ENCODE peak calls at places on chromosomes 2 and 18, in four cellular contexts. R is neural progenitor cell, Z is HCT116, G is GM23248. O is an unnamed sample.

GRCh38 chr2:1864981-1865421 is 120.7 kb upstream of the PXDN start:
- DNase-seq in R (peak; percentile 41), Z (no peak), G (no peak), O (no peak)

GRCh38 chr2:71064754-71065621 is 3.5 kb upstream of the NAGK start:
- DNase-seq in R (no peak), Z (no peak), G (peak; percentile 42), O (no peak)

GRCh38 chr2:156456616-156457015 is 20.4 kb downstream of the GPD2 start:
- DNase-seq in R (no peak), Z (no peak), G (peak; percentile 51), O (peak; percentile 89)

GRCh38 chr18:59041296-59041695 is 98.4 kb upstream of the SEC11C start:
- DNase-seq in R (no peak), Z (no peak), G (no peak), O (no peak)

GRCh38 chr18:63346471-63347183 is 20.4 kb downstream of the KDSR start:
- DNase-seq in R (no peak), Z (no peak), G (no peak), O (no peak)

GRCh38 chr2:157231476-157231875 is 26.0 kb upstream of the GALNT5 start:
- DNase-seq in R (no peak), Z (no peak), G (peak; percentile 21), O (no peak)

GRCh38 chr2:36379710-36380448 is 24.3 kb downstream of the CRIM1 start:
- DNase-seq in R (no peak), Z (no peak), G (no peak), O (peak; percentile 54)

GRCh38 chr2:134235771-134236170 is 18.1 kb upstream of the MGAT5 start:
- DNase-seq in R (no peak), Z (no peak), G (peak; percentile 31), O (no peak)

GRCh38 chr2:46353509-46353908 is 56.3 kb downstream of the EPAS1 start:
- DNase-seq in R (no peak), Z (no peak), G (no peak), O (no peak)

GRCh38 chr2:236165491-236166156 is 2.6 kb downstream of the GBX2 start:
- DNase-seq in R (no peak), Z (no peak), G (no peak), O (no peak)

GRCh38 chr2:99697811-99698568 is 208.2 kb upstream of the REV1 start:
- DNase-seq in R (no peak), Z (no peak), G (peak; percentile 88), O (peak; percentile 19)

GRCh38 chr2:130370490-130370889 is 14.6 kb downstream of the PTPN18 start:
- DNase-seq in R (no peak), Z (no peak), G (no peak), O (no peak)

GRCh38 chr18:72866901-72867701 is 686 bp downstream of the NETO1 start:
- DNase-seq in R (peak; percentile 63), Z (no peak), G (no peak), O (no peak)

GRCh38 chr2:234240917-234241316 is 190.4 kb downstream of the SPP2 start:
- DNase-seq in R (no peak), Z (no peak), G (peak; percentile 80), O (peak; percentile 65)

GRCh38 chr2:36615214-36615613 is 17.2 kb upstream of the FEZ2 start:
- DNase-seq in R (no peak), Z (no peak), G (peak; percentile 36), O (no peak)

GRCh38 chr18:35406666-35407065 is 29.5 kb upstream of the ZNF396 start:
- DNase-seq in R (no peak), Z (no peak), G (no peak), O (peak; percentile 47)

GRCh38 chr2:46493971-46494250 is 14.5 kb downstream of the TMEM247 start:
- DNase-seq in R (peak; percentile 72), Z (no peak), G (no peak), O (no peak)

GRCh38 chr2:33115196-33115595 is 168.4 kb downstream of the LTBP1 start:
- DNase-seq in R (no peak), Z (no peak), G (no peak), O (no peak)

GRCh38 chr18:26657618-26658581 is 109.5 kb upstream of the KCTD1 start:
- DNase-seq in R (no peak), Z (no peak), G (no peak), O (no peak)

GRCh38 chr2:199306116-199306515 is 151.6 kb downstream of the SATB2 start:
- DNase-seq in R (no peak), Z (no peak), G (no peak), O (no peak)

GRCh38 chr18:36636237-36636792 is 192.5 kb downstream of the TPGS2 start:
- DNase-seq in R (no peak), Z (no peak), G (no peak), O (no peak)

GRCh38 chr2:26786207-26787023 is 559 bp downstream of the CENPA start:
- DNase-seq in R (no peak), Z (no peak), G (peak; percentile 53), O (peak; percentile 27)

GRCh38 chr2:74884866-74885265 is 50.9 kb downstream of the HK2 start:
- DNase-seq in R (no peak), Z (no peak), G (no peak), O (no peak)

GRCh38 chr18:64203295-64203694 is 54.4 kb upstream of the LINC00305 start:
- DNase-seq in R (no peak), Z (no peak), G (no peak), O (no peak)

GRCh38 chr2:17652681-17653080 is 100.9 kb downstream of the SMC6 start:
- DNase-seq in R (no peak), Z (no peak), G (no peak), O (no peak)

GRCh38 chr2:206642075-206643025 is at the start of gene FAM237A:
- DNase-seq in R (peak; percentile 89), Z (peak; percentile 4), G (peak; percentile 74), O (peak; percentile 58)

GRCh38 chr2:192203876-192204275 is 9.1 kb upstream of the TMEFF2 start:
- DNase-seq in R (no peak), Z (no peak), G (no peak), O (no peak)

GRCh38 chr2:171432969-171433762 is 624 bp downstream of the METTL8 start:
- DNase-seq in R (peak; percentile 56), Z (peak; percentile 63), G (peak; percentile 66), O (peak; percentile 66)

GRCh38 chr18:75377258-75377657 is 50.2 kb downstream of the SMIM21 start:
- DNase-seq in R (no peak), Z (no peak), G (no peak), O (no peak)

GRCh38 chr2:212005077-212005671 is 533.4 kb downstream of the ERBB4 start:
- DNase-seq in R (peak; percentile 58), Z (peak; percentile 57), G (peak; percentile 51), O (peak; percentile 68)

GRCh38 chr2:52128081-52128480 is 1096.1 kb upstream of the NRXN1 start:
- DNase-seq in R (no peak), Z (no peak), G (peak; percentile 12), O (no peak)

GRCh38 chr2:133434962-133435668 is 133.1 kb downstream of the NCKAP5 start:
- DNase-seq in R (no peak), Z (no peak), G (peak; percentile 73), O (peak; percentile 65)

GRCh38 chr2:210445116-210445707 is 31.3 kb downstream of the LANCL1 start:
- DNase-seq in R (peak; percentile 20), Z (peak; percentile 6), G (peak; percentile 56), O (peak; percentile 57)

GRCh38 chr2:176126929-176127768 is 2.4 kb upstream of the HOXD8 start:
- DNase-seq in R (peak; percentile 82), Z (no peak), G (peak; percentile 80), O (peak; percentile 78)

GRCh38 chr2:176127769-176128072 is 1.8 kb upstream of the HOXD8 start:
- DNase-seq in R (no peak), Z (no peak), G (no peak), O (no peak)

GRCh38 chr2:176129013-176129796 is at the start of gene HOXD8:
- DNase-seq in R (peak; percentile 88), Z (peak; percentile 59), G (peak; percentile 96), O (no peak)

GRCh38 chr2:176129825-176130152 is 284 bp downstream of the HOXD8 start:
- DNase-seq in R (no peak), Z (no peak), G (no peak), O (no peak)

DNA sequence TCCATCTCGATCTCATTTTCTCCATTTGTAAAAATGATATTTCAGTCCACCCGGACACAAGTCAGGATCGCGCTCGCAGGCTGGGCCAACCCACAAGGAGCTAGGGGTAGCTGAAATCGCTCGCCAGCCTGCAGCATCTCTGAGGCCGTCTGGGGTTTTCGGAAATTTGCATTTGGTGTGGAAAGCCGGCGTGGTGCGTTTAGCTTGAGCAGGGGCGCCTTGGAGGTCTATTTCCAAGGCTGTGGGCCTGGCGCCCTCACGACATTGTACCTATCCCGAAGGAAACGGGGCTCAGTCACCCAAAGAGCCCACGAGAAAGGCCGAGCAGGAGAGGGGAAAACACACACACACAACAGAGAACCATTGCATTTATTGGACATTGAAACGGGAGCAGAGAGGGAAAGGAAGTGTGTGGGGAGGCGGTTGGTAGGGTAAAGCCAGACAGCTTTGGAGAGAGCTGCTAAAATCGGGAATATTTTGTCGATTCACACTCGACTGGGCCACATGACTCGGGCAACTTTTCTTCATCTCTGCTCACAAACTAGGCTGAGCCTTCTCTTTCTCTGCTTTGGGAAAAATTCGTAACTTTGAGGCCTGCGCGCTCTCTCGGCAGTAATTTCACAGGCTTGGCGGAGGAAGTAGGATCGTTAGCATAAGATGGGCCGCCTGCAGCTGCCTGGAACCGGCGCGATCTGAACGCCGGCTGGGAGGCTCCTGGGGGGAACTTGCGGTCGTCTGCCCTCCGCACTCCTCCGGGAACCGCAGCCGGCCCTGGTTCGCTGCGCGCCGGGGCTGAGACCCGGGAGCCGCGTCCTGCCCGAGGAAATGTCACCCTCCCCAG is 1.1 kb upstream of the HOXD8 start:
- DNase-seq in R (peak; percentile 68), Z (no peak), G (peak; percentile 71), O (no peak)
- H3K9ac ChIP-seq in R (no peak overlapping the region), Z (no peak overlapping the region), G (peak overlapping the region; percentile 97), O (no peak overlapping the region)

GRCh38 chr2:64485961-64486360 is 32.0 kb downstream of the LGALSL start:
- DNase-seq in R (no peak), Z (no peak), G (peak; percentile 75), O (peak; percentile 26)
- TF ChIP-seq EZH2 in R (no peak), Z (no peak), G (no peak), O (no peak)

GRCh38 chr2:15760232-15760890 is 168.7 kb downstream of the DDX1 start:
- DNase-seq in R (no peak), Z (no peak), G (no peak), O (no peak)
- TF ChIP-seq EZH2phosphoT487 in R (no peak), Z (no peak), G (no peak), O (no peak)

DNA sequence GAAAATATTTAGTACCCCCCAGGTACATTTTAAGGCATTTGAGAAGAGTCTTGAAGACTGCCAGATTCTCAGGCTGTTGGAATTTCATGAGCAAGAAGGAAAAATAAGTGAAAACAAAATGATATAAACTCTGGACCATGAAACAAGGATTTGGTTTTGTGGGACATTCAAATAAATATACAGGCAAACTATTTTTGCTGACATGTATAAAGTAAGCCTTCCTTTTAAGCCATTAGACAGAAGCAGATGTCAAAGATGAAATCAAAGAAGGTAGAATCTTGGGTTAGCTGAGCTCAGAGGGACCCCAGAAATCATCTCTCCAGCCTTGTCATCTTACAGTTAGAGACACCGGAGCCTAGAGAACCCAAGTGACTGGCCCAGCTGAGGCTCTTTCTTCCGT is 51.3 kb upstream of the ACSL3 start:
- DNase-seq in R (no peak), Z (no peak), G (no peak), O (no peak)
- H3K9ac ChIP-seq in R (no peak overlapping the region), Z (no peak overlapping the region), G (no peak overlapping the region), O (no peak overlapping the region)